ENCODE peak calls at places on chromosomes 1 and 21, in four cellular contexts. S is cardiac muscle cell; Q is activated CD4-positive, alpha-beta T cell treated with anti-CD3 and anti-CD28 coated beads, Interleukin-2, amount 50 U/mL, for 1 hour; T is NCI-H2029. F is an unnamed sample.

GRCh38 chr1:198699167-198700015 is 60.6 kb downstream of the PTPRC start:
- DNase-seq in S (peak), Q (peak), T (no peak), F (peak)

GRCh38 chr1:188489336-188490112 is 1660.8 kb downstream of the PLA2G4A start:
- DNase-seq in T (no peak), S (no peak), Q (no peak), F (no peak)

GRCh38 chr1:114669562-114670082 is at the start of gene DENND2C:
- DNase-seq in S (peak), Q (no peak), T (no peak), F (no peak)

GRCh38 chr1:223038288-223039006 is 104.6 kb downstream of the TLR5 start:
- DNase-seq in T (no peak), Q (no peak), S (no peak), F (no peak)

GRCh38 chr1:201335901-201336300 is 41.6 kb downstream of the TNNT2 start:
- DNase-seq in T (no peak), S (no peak), Q (no peak), F (no peak)

GRCh38 chr1:172040466-172040865 is 199.2 kb downstream of the DNM3 start:
- DNase-seq in T (no peak), Q (no peak), S (no peak), F (no peak)

GRCh38 chr1:44655609-44656008 is 18.7 kb downstream of the TMEM53 start:
- DNase-seq in Q (no peak), S (peak), T (peak), F (no peak)

GRCh38 chr1:207346562-207346912 is 25.1 kb downstream of the CD55 start:
- DNase-seq in S (no peak), Q (no peak), T (no peak), F (no peak)

GRCh38 chr1:102071451-102071850 is 74.7 kb upstream of the OLFM3 start:
- DNase-seq in S (no peak), T (no peak), Q (no peak), F (no peak)

GRCh38 chr1:145995964-145996432 is 381 bp downstream of the TXNIP start:
- DNase-seq in T (no peak), S (peak), Q (no peak), F (no peak)

GRCh38 chr1:24641646-24642151 is 1.4 kb upstream of the SRRM1 start:
- DNase-seq in Q (peak), T (no peak), S (no peak), F (no peak)

GRCh38 chr1:22529901-22530621 is 33.2 kb upstream of the EPHA8 start:
- DNase-seq in S (no peak), T (no peak), Q (no peak), F (no peak)

GRCh38 chr1:205484985-205485967 is 19.2 kb upstream of the CDK18 start:
- DNase-seq in T (peak), Q (peak), S (peak), F (peak)

GRCh38 chr1:6956488-6957159 is 171.4 kb downstream of the CAMTA1 start:
- DNase-seq in S (no peak), Q (no peak), T (no peak), F (peak)

GRCh38 chr1:222634180-222635013 is 16.5 kb downstream of the MIA3 start:
- DNase-seq in Q (peak), T (peak), S (peak), F (peak)

GRCh38 chr1:198734323-198735008 is 95.6 kb downstream of the PTPRC start:
- DNase-seq in T (no peak), Q (no peak), S (no peak), F (no peak)

GRCh38 chr1:39453603-39454002 is 37.8 kb upstream of the BMP8A start:
- DNase-seq in T (no peak), S (no peak), Q (no peak), F (no peak)

GRCh38 chr21:46667735-46668380 is 32.4 kb downstream of the PRMT2 start:
- DNase-seq in S (peak), Q (no peak), T (peak), F (peak)

GRCh38 chr1:152000989-152001630 is 7.5 kb upstream of the S100A10 start:
- DNase-seq in Q (no peak), S (no peak), T (no peak), F (no peak)

GRCh38 chr1:163124812-163125211 is 55.7 kb downstream of the RGS4 start:
- DNase-seq in S (no peak), T (no peak), Q (no peak), F (no peak)

GRCh38 chr1:50610563-50610962 is 187.3 kb upstream of the DMRTA2 start:
- DNase-seq in T (no peak), Q (no peak), S (no peak), F (peak)

GRCh38 chr1:101302831-101303511 is 66.2 kb downstream of the S1PR1 start:
- DNase-seq in Q (no peak), T (no peak), S (no peak), F (no peak)

GRCh38 chr1:43800801-43801200 is 93.5 kb downstream of the ST3GAL3 start:
- DNase-seq in Q (no peak), S (no peak), T (no peak), F (no peak)

GRCh38 chr1:84582802-84583587 is 8.8 kb upstream of the CTBS start:
- DNase-seq in Q (no peak), S (peak), T (peak), F (no peak)

GRCh38 chr1:85275701-85276289 is 637 bp downstream of the BCL10 start:
- DNase-seq in Q (peak), S (no peak), T (no peak), F (no peak)

GRCh38 chr1:15703562-15703961 is 19.4 kb downstream of the PLEKHM2 start:
- DNase-seq in Q (no peak), T (no peak), S (peak), F (no peak)

GRCh38 chr1:181126871-181127587 is 38.5 kb downstream of the IER5 start:
- DNase-seq in S (peak), T (peak), Q (no peak), F (peak)

GRCh38 chr1:230985711-230986110 is 6.8 kb downstream of the ARV1 start:
- DNase-seq in Q (no peak), T (no peak), S (no peak), F (no peak)

GRCh38 chr1:228337031-228337564 is 69.5 kb downstream of the TRIM11 start:
- DNase-seq in S (no peak), T (no peak), Q (no peak), F (no peak)

GRCh38 chr1:59007820-59008598 is 224.2 kb upstream of the JUN start:
- DNase-seq in S (no peak), T (no peak), Q (no peak), F (no peak)

GRCh38 chr1:206538086-206538781 is 30.9 kb downstream of the RASSF5 start:
- DNase-seq in T (no peak), S (no peak), Q (no peak), F (no peak)

GRCh38 chr1:115052454-115053083 is 22.9 kb downstream of the TSHB start:
- DNase-seq in T (peak), Q (peak), S (peak), F (peak)

GRCh38 chr1:119635801-119636390 is 12.2 kb downstream of the ZNF697 start:
- DNase-seq in S (no peak), T (no peak), Q (no peak), F (no peak)

GRCh38 chr1:58899581-58900271 is 115.9 kb upstream of the JUN start:
- DNase-seq in S (no peak), T (no peak), Q (no peak), F (no peak)

GRCh38 chr1:69230223-69230622 is 337.5 kb upstream of the LRRC7 start:
- DNase-seq in T (no peak), S (no peak), Q (no peak), F (no peak)

GRCh38 chr1:215007880-215008279 is 74.7 kb upstream of the KCNK2 start:
- DNase-seq in S (no peak), T (no peak), Q (no peak), F (no peak)